ENCODE peak calls at places on chromosomes 11 and 22, in nine cellular contexts. N, P, H, M, A, E, U, D and I are unnamed samples.

GRCh38 chr22:23065495-23066122 is 4.7 kb upstream of the GNAZ start:
- DNase-seq in N (no peak), P (no peak), H (no peak), M (no peak), A (no peak), E (no peak), U (no peak), D (no peak), I (no peak)

GRCh38 chr11:721913-722811 is 16.1 kb downstream of the EPS8L2 start:
- DNase-seq in N (no peak), P (no peak), H (no peak), M (peak; percentile 70), A (no peak), E (no peak), U (no peak), D (no peak), I (no peak)

GRCh38 chr22:19863571-19863970 is 8.9 kb upstream of the GNB1L start:
- DNase-seq in N (no peak), P (no peak), H (no peak), M (no peak), A (no peak), E (no peak), U (no peak), D (no peak), I (no peak)

GRCh38 chr22:22916215-22916951 is 28.8 kb downstream of the IGLL5 start:
- DNase-seq in N (no peak), P (no peak), H (no peak), M (no peak), A (no peak), E (no peak), U (no peak), D (no peak), I (no peak)

GRCh38 chr11:12803086-12803826 is 129.0 kb downstream of the TEAD1 start:
- DNase-seq in N (no peak), P (peak; percentile 43), H (no peak), M (no peak), A (peak; percentile 66), E (no peak), U (no peak), D (no peak), I (no peak)

GRCh38 chr11:84558085-84558905 is 1068.8 kb downstream of the DLG2 start:
- DNase-seq in N (peak; percentile 45), P (peak; percentile 65), H (no peak), M (no peak), A (peak; percentile 61), E (peak; percentile 34), U (peak; percentile 3), D (peak; percentile 42), I (no peak)

GRCh38 chr11:9267680-9268079 is 2.5 kb upstream of the DENND5A start:
- DNase-seq in N (no peak), P (no peak), H (no peak), M (peak; percentile 22), A (no peak), E (no peak), U (no peak), D (no peak), I (no peak)

GRCh38 chr22:27672721-27673387 is 128.7 kb downstream of the MN1 start:
- DNase-seq in N (no peak), P (no peak), H (no peak), M (no peak), A (no peak), E (no peak), U (no peak), D (no peak), I (no peak)

GRCh38 chr11:64750361-64751054 is 6.6 kb upstream of the RASGRP2 start:
- DNase-seq in N (no peak), P (no peak), H (no peak), M (no peak), A (no peak), E (no peak), U (no peak), D (no peak), I (no peak)

GRCh38 chr11:109697140-109697843 is 275.3 kb downstream of the C11orf87 start:
- DNase-seq in N (no peak), P (peak; percentile 79), H (no peak), M (no peak), A (peak; percentile 63), E (peak; percentile 55), U (no peak), D (peak; percentile 6), I (no peak)

GRCh38 chr11:19076744-19077589 is 16.4 kb upstream of the MRGPRX2 start:
- DNase-seq in N (peak; percentile 47), P (peak; percentile 62), H (no peak), M (peak; percentile 76), A (peak; percentile 27), E (peak; percentile 48), U (peak; percentile 2), D (peak; percentile 41), I (no peak)

GRCh38 chr11:13349046-13349445 is 71.5 kb downstream of the BMAL1 start:
- DNase-seq in N (no peak), P (no peak), H (no peak), M (no peak), A (no peak), E (no peak), U (no peak), D (no peak), I (no peak)

GRCh38 chr22:19207902-19208283 is 29.4 kb upstream of the SLC25A1 start:
- DNase-seq in N (no peak), P (no peak), H (no peak), M (no peak), A (no peak), E (no peak), U (no peak), D (no peak), I (no peak)

GRCh38 chr11:97237151-97237550 is 847.3 kb downstream of the JRKL start:
- DNase-seq in N (no peak), P (no peak), H (no peak), M (no peak), A (no peak), E (no peak), U (no peak), D (no peak), I (no peak)

GRCh38 chr11:108511851-108512474 is 13.8 kb upstream of the POGLUT3 start:
- DNase-seq in N (no peak), P (peak; percentile 19), H (no peak), M (no peak), A (peak; percentile 78), E (peak; percentile 76), U (no peak), D (no peak), I (no peak)

GRCh38 chr11:89182773-89183172 is 5.1 kb downstream of the TYR start:
- DNase-seq in N (no peak), P (no peak), H (no peak), M (no peak), A (peak; percentile 4), E (no peak), U (no peak), D (no peak), I (no peak)

GRCh38 chr11:44568706-44569473 is 3.4 kb downstream of the CD82 start:
- DNase-seq in N (peak; percentile 56), P (peak; percentile 91), H (peak; percentile 37), M (no peak), A (peak; percentile 99), E (peak; percentile 98), U (no peak), D (peak; percentile 84), I (peak; percentile 62)

GRCh38 chr11:122267602-122268001 is 151.6 kb upstream of the BLID start:
- DNase-seq in N (no peak), P (peak; percentile 93), H (no peak), M (no peak), A (peak; percentile 48), E (peak; percentile 64), U (no peak), D (peak; percentile 26), I (no peak)

GRCh38 chr11:83801799-83802198 is 515.6 kb upstream of the CCDC90B start:
- DNase-seq in N (no peak), P (no peak), H (no peak), M (no peak), A (no peak), E (no peak), U (no peak), D (no peak), I (no peak)

GRCh38 chr11:60987577-60988277 is 16.2 kb downstream of the CD6 start:
- DNase-seq in N (no peak), P (no peak), H (no peak), M (no peak), A (no peak), E (no peak), U (no peak), D (no peak), I (no peak)

GRCh38 chr22:39348909-39349505 is 784 bp upstream of the SYNGR1 start:
- DNase-seq in N (peak; percentile 48), P (no peak), H (no peak), M (no peak), A (no peak), E (no peak), U (peak; percentile 50), D (no peak), I (no peak)

GRCh38 chr22:46863794-46864193 is 101.3 kb downstream of the TBC1D22A start:
- DNase-seq in N (no peak), P (no peak), H (no peak), M (no peak), A (no peak), E (no peak), U (no peak), D (no peak), I (no peak)

GRCh38 chr22:46027219-46028068 is 50.5 kb upstream of the WNT7B start:
- DNase-seq in N (peak; percentile 91), P (no peak), H (no peak), M (no peak), A (no peak), E (no peak), U (no peak), D (peak; percentile 33), I (peak; percentile 22)

GRCh38 chr22:42357221-42357620 is 75.0 kb downstream of the NFAM1 start:
- DNase-seq in N (no peak), P (no peak), H (no peak), M (no peak), A (no peak), E (no peak), U (no peak), D (no peak), I (no peak)

GRCh38 chr11:10329356-10329755 is 24.5 kb downstream of the ADM start:
- DNase-seq in N (no peak), P (no peak), H (no peak), M (no peak), A (no peak), E (no peak), U (no peak), D (no peak), I (no peak)

GRCh38 chr11:13942908-13943505 is 19.5 kb upstream of the SPON1 start:
- DNase-seq in N (no peak), P (peak; percentile 72), H (no peak), M (no peak), A (peak; percentile 30), E (peak; percentile 40), U (no peak), D (peak; percentile 38), I (no peak)

GRCh38 chr11:9118277-9118676 is 26.9 kb upstream of the SCUBE2 start:
- DNase-seq in N (no peak), P (no peak), H (no peak), M (no peak), A (no peak), E (no peak), U (no peak), D (no peak), I (no peak)

GRCh38 chr22:44538071-44538470 is 40.0 kb upstream of the RTL6 start:
- DNase-seq in N (no peak), P (peak; percentile 71), H (no peak), M (no peak), A (no peak), E (no peak), U (no peak), D (peak; percentile 15), I (no peak)

GRCh38 chr11:5476184-5476819 is 12.2 kb upstream of the OR52D1 start:
- DNase-seq in N (peak; percentile 19), P (peak; percentile 62), H (no peak), M (no peak), A (peak; percentile 49), E (peak; percentile 43), U (no peak), D (peak; percentile 46), I (no peak)

GRCh38 chr11:33449798-33450197 is 192.6 kb downstream of the HIPK3 start:
- DNase-seq in N (no peak), P (no peak), H (no peak), M (no peak), A (peak; percentile 53), E (peak; percentile 37), U (no peak), D (no peak), I (no peak)

GRCh38 chr22:38947321-38948112 is 9.9 kb upstream of the APOBEC3A start:
- DNase-seq in N (no peak), P (no peak), H (no peak), M (no peak), A (no peak), E (no peak), U (no peak), D (no peak), I (no peak)